ENCODE peak calls at places on chromosomes 13 and 19, in eight cellular contexts. One of them, this sample, is unnamed.
A peak's percentile ranks its signal among the peaks of the same experiment; 100 is the strongest.

GRCh38 chr19:12952488-12953455 is 4.3 kb downstream of the GADD45GIP1 start:
- DNase-seq in psoas muscle: no peak
- DNase-seq in Peyer's patch: no peak
- DNase-seq in endodermal cell: peak; percentile 64
- DNase-seq in CD8-positive, alpha-beta memory T cell: no peak
- DNase-seq in right cardiac atrium: peak; percentile 72
- DNase-seq in uterus: no peak
- DNase-seq in A549: no peak
- DNase-seq in this sample: peak; percentile 77

GRCh38 chr19:39304701-39305571 is 8.7 kb downstream of the IFNL1 start:
- DNase-seq in psoas muscle: no peak
- DNase-seq in CD8-positive, alpha-beta memory T cell: no peak
- DNase-seq in endodermal cell: peak; percentile 56
- DNase-seq in uterus: no peak
- DNase-seq in A549: no peak
- DNase-seq in right cardiac atrium: no peak
- DNase-seq in Peyer's patch: peak; percentile 14
- DNase-seq in this sample: no peak

GRCh38 chr19:16170134-16170533 is 3.2 kb downstream of the CIB3 start:
- DNase-seq in psoas muscle: no peak
- DNase-seq in A549: no peak
- DNase-seq in right cardiac atrium: no peak
- DNase-seq in endodermal cell: no peak
- DNase-seq in CD8-positive, alpha-beta memory T cell: no peak
- DNase-seq in uterus: no peak
- DNase-seq in Peyer's patch: no peak
- DNase-seq in this sample: no peak

GRCh38 chr13:43894438-43894837 is 14.7 kb downstream of the LACC1 start:
- DNase-seq in right cardiac atrium: no peak
- DNase-seq in Peyer's patch: no peak
- DNase-seq in endodermal cell: no peak
- DNase-seq in CD8-positive, alpha-beta memory T cell: no peak
- DNase-seq in uterus: no peak
- DNase-seq in psoas muscle: no peak
- DNase-seq in A549: no peak
- DNase-seq in this sample: no peak

GRCh38 chr13:51856027-51856736 is 5.6 kb upstream of the CCDC70 start:
- DNase-seq in CD8-positive, alpha-beta memory T cell: no peak
- DNase-seq in endodermal cell: no peak
- DNase-seq in psoas muscle: no peak
- DNase-seq in A549: no peak
- DNase-seq in uterus: no peak
- DNase-seq in right cardiac atrium: no peak
- DNase-seq in Peyer's patch: no peak
- DNase-seq in this sample: no peak

GRCh38 chr13:46595136-46595917 is 42.4 kb downstream of the LRCH1 start:
- DNase-seq in CD8-positive, alpha-beta memory T cell: no peak
- DNase-seq in psoas muscle: no peak
- DNase-seq in right cardiac atrium: no peak
- DNase-seq in A549: no peak
- DNase-seq in Peyer's patch: peak; percentile 73
- DNase-seq in uterus: no peak
- DNase-seq in endodermal cell: no peak
- DNase-seq in this sample: no peak

GRCh38 chr19:7211191-7211988 is 82.8 kb downstream of the INSR start:
- DNase-seq in uterus: peak; percentile 48
- DNase-seq in Peyer's patch: no peak
- DNase-seq in psoas muscle: no peak
- DNase-seq in right cardiac atrium: peak; percentile 69
- DNase-seq in A549: no peak
- DNase-seq in endodermal cell: peak; percentile 65
- DNase-seq in CD8-positive, alpha-beta memory T cell: no peak
- DNase-seq in this sample: peak; percentile 85

GRCh38 chr13:75440100-75440499 is 41.9 kb downstream of the TBC1D4 start:
- DNase-seq in CD8-positive, alpha-beta memory T cell: no peak
- DNase-seq in psoas muscle: no peak
- DNase-seq in A549: no peak
- DNase-seq in Peyer's patch: no peak
- DNase-seq in right cardiac atrium: no peak
- DNase-seq in uterus: no peak
- DNase-seq in endodermal cell: no peak
- DNase-seq in this sample: no peak

GRCh38 chr13:42137856-42138537 is 89.5 kb downstream of the DGKH start:
- DNase-seq in A549: no peak
- DNase-seq in right cardiac atrium: no peak
- DNase-seq in Peyer's patch: no peak
- DNase-seq in CD8-positive, alpha-beta memory T cell: no peak
- DNase-seq in uterus: no peak
- DNase-seq in psoas muscle: no peak
- DNase-seq in endodermal cell: no peak
- DNase-seq in this sample: peak; percentile 39

GRCh38 chr13:23984541-23984940 is 87.2 kb upstream of the C1QTNF9B start:
- DNase-seq in A549: no peak
- DNase-seq in endodermal cell: no peak
- DNase-seq in psoas muscle: no peak
- DNase-seq in CD8-positive, alpha-beta memory T cell: no peak
- DNase-seq in Peyer's patch: no peak
- DNase-seq in right cardiac atrium: no peak
- DNase-seq in uterus: no peak
- DNase-seq in this sample: peak; percentile 39

GRCh38 chr19:16014923-16015804 is 61.1 kb upstream of the TPM4 start:
- DNase-seq in A549: no peak
- DNase-seq in endodermal cell: no peak
- DNase-seq in CD8-positive, alpha-beta memory T cell: no peak
- DNase-seq in psoas muscle: no peak
- DNase-seq in right cardiac atrium: no peak
- DNase-seq in Peyer's patch: peak; percentile 39
- DNase-seq in uterus: no peak
- DNase-seq in this sample: no peak

GRCh38 chr13:30088312-30088855 is 219.0 kb downstream of the KATNAL1 start:
- DNase-seq in right cardiac atrium: no peak
- DNase-seq in uterus: no peak
- DNase-seq in A549: no peak
- DNase-seq in endodermal cell: no peak
- DNase-seq in Peyer's patch: no peak
- DNase-seq in psoas muscle: no peak
- DNase-seq in CD8-positive, alpha-beta memory T cell: no peak
- DNase-seq in this sample: no peak
- H3K4me1 ChIP-seq in right cardiac atrium: no peaks in the 10 kb centered on the region
- H3K4me1 ChIP-seq in uterus: no peaks in the 10 kb centered on the region
- H3K4me1 ChIP-seq in A549: no peaks in the 10 kb centered on the region
- H3K4me1 ChIP-seq in endodermal cell: no peaks in the 10 kb centered on the region
- H3K4me1 ChIP-seq in Peyer's patch: no peaks in the 10 kb centered on the region
- H3K4me1 ChIP-seq in psoas muscle: no peaks in the 10 kb centered on the region
- H3K4me1 ChIP-seq in CD8-positive, alpha-beta memory T cell: no peaks in the 10 kb centered on the region
- H3K4me1 ChIP-seq in this sample: no peaks in the 10 kb centered on the region

GRCh38 chr13:30737511-30738342 is 2.4 kb downstream of the ALOX5AP start:
- DNase-seq in Peyer's patch: no peak
- DNase-seq in psoas muscle: no peak
- DNase-seq in uterus: no peak
- DNase-seq in A549: no peak
- DNase-seq in endodermal cell: no peak
- DNase-seq in CD8-positive, alpha-beta memory T cell: no peak
- DNase-seq in right cardiac atrium: no peak
- DNase-seq in this sample: no peak
- H3K4me1 ChIP-seq in Peyer's patch: peaks cover 11% of the 10 kb centered on the region
- H3K4me1 ChIP-seq in psoas muscle: no peaks in the 10 kb centered on the region
- H3K4me1 ChIP-seq in uterus: no peaks in the 10 kb centered on the region
- H3K4me1 ChIP-seq in A549: peaks cover 48% of the 10 kb centered on the region
- H3K4me1 ChIP-seq in endodermal cell: peaks cover 8% of the 10 kb centered on the region
- H3K4me1 ChIP-seq in CD8-positive, alpha-beta memory T cell: peaks cover 67% of the 10 kb centered on the region
- H3K4me1 ChIP-seq in right cardiac atrium: no peaks in the 10 kb centered on the region
- H3K4me1 ChIP-seq in this sample: peaks cover 4% of the 10 kb centered on the region

DNA sequence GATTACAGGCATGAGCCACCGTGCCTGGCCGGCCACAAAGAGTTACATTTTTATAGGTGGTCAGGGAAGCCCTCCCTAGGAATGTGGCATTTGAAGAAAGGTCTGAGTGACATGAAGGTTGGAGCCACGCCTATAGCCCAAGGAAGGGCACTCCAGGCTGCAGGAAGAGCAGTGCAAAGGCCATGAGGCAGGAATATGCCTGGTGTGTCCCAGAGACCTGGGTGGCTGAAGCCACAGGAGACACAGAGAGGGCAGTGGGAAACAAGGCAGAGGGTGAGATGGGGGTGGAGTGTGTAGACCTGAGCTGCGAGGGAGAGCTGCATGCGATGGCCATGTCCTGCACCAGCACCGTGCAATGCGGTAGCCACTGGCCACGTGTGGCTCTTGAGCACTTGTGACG is 4.9 kb downstream of the PNMA8B start:
- DNase-seq in uterus: no peak
- DNase-seq in CD8-positive, alpha-beta memory T cell: no peak
- DNase-seq in Peyer's patch: no peak
- DNase-seq in endodermal cell: no peak
- DNase-seq in psoas muscle: no peak
- DNase-seq in right cardiac atrium: no peak
- DNase-seq in A549: no peak
- DNase-seq in this sample: no peak
- H3K4me1 ChIP-seq in uterus: peaks cover 23% of the 10 kb centered on the region
- H3K4me1 ChIP-seq in CD8-positive, alpha-beta memory T cell: peaks cover 15% of the 10 kb centered on the region
- H3K4me1 ChIP-seq in Peyer's patch: peaks cover 17% of the 10 kb centered on the region
- H3K4me1 ChIP-seq in endodermal cell: no peaks in the 10 kb centered on the region
- H3K4me1 ChIP-seq in psoas muscle: no peaks in the 10 kb centered on the region
- H3K4me1 ChIP-seq in right cardiac atrium: peaks cover 5% of the 10 kb centered on the region
- H3K4me1 ChIP-seq in A549: peaks cover 10% of the 10 kb centered on the region
- H3K4me1 ChIP-seq in this sample: peaks cover 6% of the 10 kb centered on the region

GRCh38 chr19:33279430-33280350 is 22.6 kb downstream of the CEBPA start:
- DNase-seq in psoas muscle: no peak
- DNase-seq in CD8-positive, alpha-beta memory T cell: no peak
- DNase-seq in Peyer's patch: no peak
- DNase-seq in endodermal cell: no peak
- DNase-seq in right cardiac atrium: no peak
- DNase-seq in A549: no peak
- DNase-seq in uterus: no peak
- DNase-seq in this sample: no peak
- H3K4me1 ChIP-seq in psoas muscle: no peaks in the 10 kb centered on the region
- H3K4me1 ChIP-seq in CD8-positive, alpha-beta memory T cell: no peaks in the 10 kb centered on the region
- H3K4me1 ChIP-seq in Peyer's patch: no peaks in the 10 kb centered on the region
- H3K4me1 ChIP-seq in endodermal cell: no peaks in the 10 kb centered on the region
- H3K4me1 ChIP-seq in right cardiac atrium: no peaks in the 10 kb centered on the region
- H3K4me1 ChIP-seq in A549: peaks cover 21% of the 10 kb centered on the region
- H3K4me1 ChIP-seq in uterus: no peaks in the 10 kb centered on the region
- H3K4me1 ChIP-seq in this sample: no peaks in the 10 kb centered on the region

GRCh38 chr19:1671716-1672037 is 19.3 kb upstream of the TCF3 start:
- DNase-seq in Peyer's patch: no peak
- DNase-seq in uterus: no peak
- DNase-seq in A549: no peak
- DNase-seq in psoas muscle: no peak
- DNase-seq in endodermal cell: no peak
- DNase-seq in CD8-positive, alpha-beta memory T cell: no peak
- DNase-seq in right cardiac atrium: no peak
- DNase-seq in this sample: no peak
- H3K4me1 ChIP-seq in Peyer's patch: peaks cover 15% of the 10 kb centered on the region
- H3K4me1 ChIP-seq in uterus: peaks cover 14% of the 10 kb centered on the region
- H3K4me1 ChIP-seq in A549: peaks cover 9% of the 10 kb centered on the region
- H3K4me1 ChIP-seq in psoas muscle: peaks cover 8% of the 10 kb centered on the region
- H3K4me1 ChIP-seq in endodermal cell: no peaks in the 10 kb centered on the region
- H3K4me1 ChIP-seq in CD8-positive, alpha-beta memory T cell: peaks cover 9% of the 10 kb centered on the region
- H3K4me1 ChIP-seq in right cardiac atrium: no peaks in the 10 kb centered on the region
- H3K4me1 ChIP-seq in this sample: peaks cover 3% of the 10 kb centered on the region

GRCh38 chr19:11324079-11324661 is 15.3 kb downstream of the RAB3D start:
- DNase-seq in uterus: peak; percentile 81
- DNase-seq in A549: peak; percentile 74
- DNase-seq in right cardiac atrium: peak; percentile 79
- DNase-seq in Peyer's patch: peak; percentile 83
- DNase-seq in CD8-positive, alpha-beta memory T cell: no peak
- DNase-seq in endodermal cell: no peak
- DNase-seq in psoas muscle: peak; percentile 85
- DNase-seq in this sample: peak; percentile 98
- H3K4me1 ChIP-seq in uterus: no peaks in the 10 kb centered on the region
- H3K4me1 ChIP-seq in A549: peaks cover 39% of the 10 kb centered on the region
- H3K4me1 ChIP-seq in right cardiac atrium: peaks cover 3% of the 10 kb centered on the region
- H3K4me1 ChIP-seq in Peyer's patch: no peaks in the 10 kb centered on the region
- H3K4me1 ChIP-seq in CD8-positive, alpha-beta memory T cell: peaks cover 6% of the 10 kb centered on the region
- H3K4me1 ChIP-seq in endodermal cell: peaks cover 7% of the 10 kb centered on the region
- H3K4me1 ChIP-seq in psoas muscle: no peaks in the 10 kb centered on the region
- H3K4me1 ChIP-seq in this sample: no peaks in the 10 kb centered on the region

GRCh38 chr19:47381121-47381520 is 32.0 kb downstream of the DHX34 start:
- DNase-seq in psoas muscle: no peak
- DNase-seq in endodermal cell: no peak
- DNase-seq in Peyer's patch: no peak
- DNase-seq in right cardiac atrium: no peak
- DNase-seq in A549: no peak
- DNase-seq in CD8-positive, alpha-beta memory T cell: no peak
- DNase-seq in uterus: no peak
- DNase-seq in this sample: no peak
- H3K4me1 ChIP-seq in psoas muscle: peaks cover 8% of the 10 kb centered on the region
- H3K4me1 ChIP-seq in endodermal cell: no peaks in the 10 kb centered on the region
- H3K4me1 ChIP-seq in Peyer's patch: peaks cover 7% of the 10 kb centered on the region
- H3K4me1 ChIP-seq in right cardiac atrium: no peaks in the 10 kb centered on the region
- H3K4me1 ChIP-seq in A549: peaks cover 6% of the 10 kb centered on the region
- H3K4me1 ChIP-seq in CD8-positive, alpha-beta memory T cell: peaks cover 17% of the 10 kb centered on the region
- H3K4me1 ChIP-seq in uterus: no peaks in the 10 kb centered on the region
- H3K4me1 ChIP-seq in this sample: no peaks in the 10 kb centered on the region

GRCh38 chr19:31387662-31388175 is 38.5 kb upstream of the TSHZ3 start:
- DNase-seq in A549: no peak
- DNase-seq in endodermal cell: no peak
- DNase-seq in Peyer's patch: no peak
- DNase-seq in right cardiac atrium: no peak
- DNase-seq in psoas muscle: no peak
- DNase-seq in CD8-positive, alpha-beta memory T cell: no peak
- DNase-seq in uterus: no peak
- DNase-seq in this sample: no peak

GRCh38 chr19:31390721-31391120 is 41.5 kb upstream of the TSHZ3 start:
- DNase-seq in uterus: no peak
- DNase-seq in endodermal cell: no peak
- DNase-seq in psoas muscle: no peak
- DNase-seq in CD8-positive, alpha-beta memory T cell: no peak
- DNase-seq in right cardiac atrium: no peak
- DNase-seq in Peyer's patch: no peak
- DNase-seq in A549: no peak
- DNase-seq in this sample: no peak

GRCh38 chr19:31392514-31392913 is 43.3 kb upstream of the TSHZ3 start:
- DNase-seq in CD8-positive, alpha-beta memory T cell: no peak
- DNase-seq in psoas muscle: no peak
- DNase-seq in endodermal cell: no peak
- DNase-seq in right cardiac atrium: no peak
- DNase-seq in uterus: no peak
- DNase-seq in Peyer's patch: no peak
- DNase-seq in A549: no peak
- DNase-seq in this sample: no peak

GRCh38 chr19:31389874-31390273 is 40.6 kb upstream of the TSHZ3 start:
- DNase-seq in uterus: no peak
- DNase-seq in psoas muscle: no peak
- DNase-seq in CD8-positive, alpha-beta memory T cell: no peak
- DNase-seq in right cardiac atrium: no peak
- DNase-seq in endodermal cell: no peak
- DNase-seq in A549: no peak
- DNase-seq in Peyer's patch: no peak
- DNase-seq in this sample: no peak

DNA sequence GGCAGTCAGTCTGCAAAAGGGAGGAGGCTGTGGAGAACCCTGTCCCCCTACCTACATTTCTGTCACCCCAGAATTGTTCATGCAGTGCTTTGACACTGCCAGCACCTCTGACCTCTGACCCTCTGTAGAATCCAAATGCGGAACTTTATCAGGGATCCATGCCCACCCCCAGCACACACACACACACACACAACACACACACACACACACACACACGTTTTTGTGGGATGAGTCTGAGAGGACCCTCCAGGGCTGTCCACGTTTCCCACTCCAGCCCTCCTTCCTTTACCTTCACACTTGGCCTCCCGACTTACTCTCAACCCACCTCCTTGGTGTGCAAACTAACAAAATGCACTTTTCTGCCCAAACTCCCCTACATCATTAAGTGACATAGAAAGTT is 42.3 kb upstream of the TSHZ3 start:
- DNase-seq in right cardiac atrium: no peak
- DNase-seq in Peyer's patch: no peak
- DNase-seq in uterus: no peak
- DNase-seq in endodermal cell: no peak
- DNase-seq in CD8-positive, alpha-beta memory T cell: no peak
- DNase-seq in psoas muscle: no peak
- DNase-seq in A549: no peak
- DNase-seq in this sample: no peak
- H3K4me1 ChIP-seq in right cardiac atrium: no peaks in the 10 kb centered on the region
- H3K4me1 ChIP-seq in Peyer's patch: no peaks in the 10 kb centered on the region
- H3K4me1 ChIP-seq in uterus: no peaks in the 10 kb centered on the region
- H3K4me1 ChIP-seq in endodermal cell: no peaks in the 10 kb centered on the region
- H3K4me1 ChIP-seq in CD8-positive, alpha-beta memory T cell: no peaks in the 10 kb centered on the region
- H3K4me1 ChIP-seq in psoas muscle: no peaks in the 10 kb centered on the region
- H3K4me1 ChIP-seq in A549: no peaks in the 10 kb centered on the region
- H3K4me1 ChIP-seq in this sample: no peaks in the 10 kb centered on the region